ENCODE peak calls at places on chromosomes 6 and 20, in seven cellular contexts. T, C, F, I, V, G and L are unnamed samples.

GRCh38 chr20:20677186-20677585 is 35.3 kb downstream of the RALGAPA2 start:
- DNase-seq in T (no peak), I (no peak), V (no peak), C (no peak), F (no peak), G (no peak), L (no peak)

GRCh38 chr20:61886721-61887658 is 178.7 kb downstream of the TAF4 start:
- DNase-seq in G (peak), T (peak), I (peak), C (peak), F (peak), V (peak), L (peak)

GRCh38 chr6:33962186-33962585 is 158.4 kb upstream of the MLN start:
- DNase-seq in C (no peak), G (peak), V (no peak), I (no peak), T (no peak), F (no peak), L (no peak)

GRCh38 chr6:25125736-25126135 is 153.4 kb upstream of the CARMIL1 start:
- DNase-seq in I (no peak), F (no peak), T (no peak), C (no peak), V (no peak), G (no peak), L (no peak)

GRCh38 chr20:3168079-3168828 is 5.1 kb downstream of the LZTS3 start:
- DNase-seq in V (no peak), F (peak), I (no peak), T (no peak), C (no peak), G (no peak), L (no peak)

GRCh38 chr6:138572200-138572875 is 73.0 kb upstream of the NHSL1 start:
- DNase-seq in T (peak), I (peak), F (peak), G (peak), V (no peak), C (no peak), L (no peak)

GRCh38 chr6:46419576-46420002 is 71.7 kb downstream of the RCAN2 start:
- DNase-seq in C (no peak), T (peak), G (peak), F (peak), I (peak), V (no peak), L (peak)

GRCh38 chr6:25017932-25018581 is 82.3 kb upstream of the RIPOR2 start:
- DNase-seq in G (peak), F (peak), T (peak), C (peak), I (peak), V (peak), L (peak)

GRCh38 chr6:71056656-71057055 is 99.8 kb upstream of the B3GAT2 start:
- DNase-seq in C (no peak), V (no peak), I (no peak), F (no peak), G (no peak), T (no peak), L (no peak)

GRCh38 chr6:22966711-22967110 is 397.3 kb downstream of the HDGFL1 start:
- DNase-seq in G (no peak), F (no peak), I (peak), V (no peak), C (no peak), T (no peak), L (no peak)

GRCh38 chr6:149763866-149764265 is 14.3 kb downstream of the PCMT1 start:
- DNase-seq in F (no peak), V (no peak), C (no peak), I (no peak), G (no peak), T (no peak), L (no peak)

GRCh38 chr6:116564921-116565872 is 6.1 kb upstream of the RWDD1 start:
- DNase-seq in C (no peak), I (no peak), T (no peak), F (no peak), V (no peak), G (no peak), L (no peak)